ENCODE peak calls at places on chromosome 7, in eight cellular contexts. Y, F, T, X, L, Q, C and V are unnamed samples.

GRCh38 chr7:104415700-104416099 is 87.3 kb downstream of the LHFPL3 start:
- DNase-seq in Y (peak), F (no peak), T (no peak), X (no peak), L (peak), Q (no peak), C (no peak), V (no peak)

GRCh38 chr7:51340029-51340838 is 23.6 kb upstream of the COBL start:
- DNase-seq in Y (no peak), F (peak), T (no peak), X (no peak), L (no peak), Q (no peak), C (no peak), V (no peak)

GRCh38 chr7:68146970-68147369 is 1150.3 kb downstream of the TYW1 start:
- DNase-seq in Y (no peak), F (no peak), T (no peak), X (no peak), L (no peak), Q (no peak), C (no peak), V (no peak)

GRCh38 chr7:75889826-75890225 is 11.0 kb downstream of the RHBDD2 start:
- DNase-seq in Y (no peak), F (no peak), T (peak), X (no peak), L (no peak), Q (no peak), C (no peak), V (no peak)

GRCh38 chr7:116687801-116688201 is 15.8 kb downstream of the MET start:
- DNase-seq in Y (no peak), F (no peak), T (peak), X (no peak), L (peak), Q (no peak), C (no peak), V (no peak)

GRCh38 chr7:111132833-111133232 is 41.9 kb downstream of the LRRN3 start:
- DNase-seq in Y (no peak), F (no peak), T (no peak), X (no peak), L (peak), Q (no peak), C (no peak), V (no peak)

GRCh38 chr7:130364446-130364845 is 15.8 kb upstream of the CPA1 start:
- DNase-seq in Y (no peak), F (no peak), T (no peak), X (no peak), L (no peak), Q (no peak), C (no peak), V (no peak)

GRCh38 chr7:79453558-79454324 is at the start of gene MAGI2:
- DNase-seq in Y (no peak), F (peak), T (peak), X (peak), L (peak), Q (no peak), C (peak), V (peak)

GRCh38 chr7:116780521-116780920 is 81.9 kb upstream of the CAPZA2 start:
- DNase-seq in Y (no peak), F (no peak), T (no peak), X (no peak), L (no peak), Q (no peak), C (no peak), V (no peak)

GRCh38 chr7:82506702-82507101 is 63.1 kb upstream of the CACNA2D1 start:
- DNase-seq in Y (no peak), F (peak), T (peak), X (no peak), L (no peak), Q (no peak), C (peak), V (no peak)

GRCh38 chr7:43906327-43907010 is at the start of gene URGCP:
- DNase-seq in Y (peak), F (peak), T (no peak), X (peak), L (peak), Q (peak), C (peak), V (no peak)

GRCh38 chr7:99141756-99142726 is 1.9 kb downstream of the SMURF1 start:
- DNase-seq in Y (peak), F (peak), T (peak), X (peak), L (peak), Q (peak), C (peak), V (no peak)

GRCh38 chr7:125934539-125934938 is 1004.9 kb upstream of the POT1 start:
- DNase-seq in Y (no peak), F (no peak), T (no peak), X (no peak), L (no peak), Q (no peak), C (no peak), V (no peak)

GRCh38 chr7:134787064-134787463 is 7.6 kb downstream of the CALD1 start:
- DNase-seq in Y (no peak), F (no peak), T (no peak), X (no peak), L (no peak), Q (no peak), C (no peak), V (no peak)

GRCh38 chr7:43583424-43584199 is 704 bp downstream of the STK17A start:
- DNase-seq in Y (peak), F (peak), T (no peak), X (peak), L (peak), Q (peak), C (peak), V (no peak)

GRCh38 chr7:28575241-28575643 is 162.9 kb downstream of the CREB5 start:
- DNase-seq in Y (no peak), F (no peak), T (peak), X (no peak), L (no peak), Q (no peak), C (no peak), V (no peak)

GRCh38 chr7:140035400-140036223 is 27.1 kb downstream of the PARP12 start:
- DNase-seq in Y (no peak), F (no peak), T (peak), X (no peak), L (peak), Q (no peak), C (no peak), V (no peak)

GRCh38 chr7:140230862-140231778 is 54.3 kb upstream of the KDM7A start:
- DNase-seq in Y (no peak), F (peak), T (peak), X (peak), L (peak), Q (peak), C (no peak), V (no peak)

GRCh38 chr7:84803979-84804378 is 382.9 kb downstream of the SEMA3D start:
- DNase-seq in Y (no peak), F (no peak), T (no peak), X (no peak), L (no peak), Q (no peak), C (no peak), V (no peak)

GRCh38 chr7:97847791-97848190 is 24.4 kb downstream of the ASNS start:
- DNase-seq in Y (peak), F (no peak), T (no peak), X (no peak), L (no peak), Q (no peak), C (no peak), V (no peak)

GRCh38 chr7:151590801-151591771 is 71.4 kb upstream of the RHEB start:
- DNase-seq in Y (no peak), F (no peak), T (no peak), X (no peak), L (no peak), Q (no peak), C (no peak), V (no peak)
- H3K27ac ChIP-seq in Y (no peak), F (no peak), T (no peak), X (no peak), L (no peak), Q (no peak), C (no peak), V (no peak)

GRCh38 chr7:95589031-95589430 is 7.3 kb downstream of the PDK4 start:
- DNase-seq in Y (no peak), F (no peak), T (no peak), X (no peak), L (no peak), Q (no peak), C (no peak), V (no peak)
- H3K27ac ChIP-seq in Y (no peak), F (peak), T (no peak), X (peak), L (no peak), Q (no peak), C (peak), V (peak)

GRCh38 chr7:6576024-6576866 is 1.0 kb upstream of the ZDHHC4 start:
- DNase-seq in Y (peak), F (no peak), T (no peak), X (no peak), L (no peak), Q (no peak), C (peak), V (no peak)
- H3K27ac ChIP-seq in Y (no peak), F (peak), T (no peak), X (peak), L (peak), Q (no peak), C (no peak), V (no peak)

GRCh38 chr7:47303014-47303694 is 278.8 kb downstream of the TNS3 start:
- DNase-seq in Y (no peak), F (no peak), T (no peak), X (no peak), L (no peak), Q (no peak), C (no peak), V (peak)
- H3K27ac ChIP-seq in Y (no peak), F (peak), T (no peak), X (peak), L (peak), Q (no peak), C (no peak), V (no peak)

GRCh38 chr7:16762177-16762576 is 8.6 kb downstream of the TSPAN13 start:
- DNase-seq in Y (no peak), F (no peak), T (no peak), X (no peak), L (no peak), Q (no peak), C (no peak), V (no peak)

GRCh38 chr7:16754869-16755317 is 1.3 kb downstream of the TSPAN13 start:
- DNase-seq in Y (no peak), F (no peak), T (no peak), X (no peak), L (no peak), Q (no peak), C (no peak), V (no peak)

GRCh38 chr7:16759840-16760239 is 6.3 kb downstream of the TSPAN13 start:
- DNase-seq in Y (no peak), F (no peak), T (no peak), X (no peak), L (no peak), Q (no peak), C (no peak), V (no peak)

GRCh38 chr7:16755397-16755796 is 1.8 kb downstream of the TSPAN13 start:
- DNase-seq in Y (no peak), F (no peak), T (no peak), X (no peak), L (no peak), Q (no peak), C (no peak), V (no peak)

GRCh38 chr7:16758634-16759602 is 5.4 kb downstream of the TSPAN13 start:
- DNase-seq in Y (no peak), F (no peak), T (no peak), X (no peak), L (no peak), Q (no peak), C (no peak), V (no peak)
- H3K27ac ChIP-seq in Y (no peak), F (no peak), T (no peak), X (no peak), L (no peak), Q (no peak), C (no peak), V (no peak)

GRCh38 chr7:129123517-129123872 is 21.0 kb upstream of the TSPAN33 start:
- DNase-seq in Y (no peak), F (no peak), T (no peak), X (no peak), L (no peak), Q (no peak), C (no peak), V (no peak)

GRCh38 chr7:129118976-129119375 is 25.5 kb upstream of the TSPAN33 start:
- DNase-seq in Y (no peak), F (no peak), T (no peak), X (no peak), L (no peak), Q (no peak), C (no peak), V (no peak)

GRCh38 chr7:129122086-129122750 is 22.3 kb upstream of the TSPAN33 start:
- DNase-seq in Y (no peak), F (no peak), T (no peak), X (no peak), L (no peak), Q (no peak), C (no peak), V (no peak)

GRCh38 chr7:129126314-129126713 is 18.2 kb upstream of the TSPAN33 start:
- DNase-seq in Y (no peak), F (no peak), T (no peak), X (no peak), L (no peak), Q (no peak), C (no peak), V (no peak)

GRCh38 chr7:129122751-129123516 is 21.6 kb upstream of the TSPAN33 start:
- DNase-seq in Y (no peak), F (no peak), T (peak), X (no peak), L (no peak), Q (no peak), C (no peak), V (no peak)
- H3K27ac ChIP-seq in Y (no peak), F (no peak), T (no peak), X (no peak), L (no peak), Q (no peak), C (no peak), V (no peak)

DNA sequence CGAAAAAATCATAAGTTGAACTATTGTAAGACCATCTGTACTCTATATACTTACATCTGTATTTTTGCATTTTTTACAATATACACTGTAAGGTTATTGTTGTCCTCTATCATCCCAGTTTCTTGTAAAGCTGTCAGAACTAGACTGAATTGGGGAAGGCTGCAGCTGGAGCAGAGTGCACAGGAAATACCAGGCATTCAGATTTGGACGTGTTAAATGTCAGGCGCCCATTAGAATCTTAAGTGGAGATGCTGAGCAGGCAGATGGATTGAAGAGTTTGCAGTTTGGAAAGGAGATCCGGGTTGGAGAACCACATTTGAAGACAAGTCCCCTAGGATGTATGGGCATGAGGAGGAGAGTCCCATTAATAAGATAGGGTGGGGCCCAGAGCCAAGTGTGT is 40.4 kb downstream of the MTURN start:
- DNase-seq in Y (no peak), F (no peak), T (no peak), X (no peak), L (no peak), Q (no peak), C (no peak), V (no peak)
- H3K27ac ChIP-seq in Y (peak), F (no peak), T (no peak), X (no peak), L (no peak), Q (no peak), C (no peak), V (no peak)

GRCh38 chr7:128829391-128830166 is 627 bp upstream of the FLNC start:
- DNase-seq in Y (no peak), F (peak), T (peak), X (peak), L (no peak), Q (no peak), C (peak), V (no peak)

GRCh38 chr7:128827248-128827958 is 2.8 kb upstream of the FLNC start:
- DNase-seq in Y (no peak), F (no peak), T (peak), X (peak), L (no peak), Q (no peak), C (no peak), V (no peak)

GRCh38 chr7:128826512-128826911 is 3.7 kb upstream of the FLNC start:
- DNase-seq in Y (no peak), F (no peak), T (no peak), X (no peak), L (no peak), Q (no peak), C (no peak), V (no peak)

GRCh38 chr7:128827971-128828711 is 2.1 kb upstream of the FLNC start:
- DNase-seq in Y (no peak), F (no peak), T (peak), X (peak), L (no peak), Q (no peak), C (no peak), V (no peak)

DNA sequence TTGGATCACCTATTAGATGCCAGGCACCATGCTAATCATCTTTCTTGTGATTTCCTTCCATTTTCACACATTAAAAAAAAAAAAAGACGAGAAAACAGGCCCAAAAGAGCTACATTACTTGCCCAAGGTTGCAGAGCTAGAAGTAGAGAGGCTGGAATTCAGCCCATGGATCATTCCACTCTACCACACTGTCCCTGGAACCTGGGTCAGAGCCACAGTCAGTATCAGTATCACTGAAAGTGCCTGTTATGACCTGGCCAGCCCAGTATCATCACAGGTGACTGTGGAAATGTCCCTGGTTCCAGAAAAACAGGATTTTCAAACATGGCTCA is 3.3 kb upstream of the FLNC start:
- DNase-seq in Y (no peak), F (no peak), T (no peak), X (no peak), L (no peak), Q (no peak), C (no peak), V (no peak)
- H3K27ac ChIP-seq in Y (no peak), F (peak), T (peak), X (peak), L (peak), Q (no peak), C (no peak), V (peak)

GRCh38 chr7:6272481-6273323 is at the start of gene CYTH3:
- DNase-seq in Y (peak), F (peak), T (no peak), X (peak), L (peak), Q (peak), C (peak), V (no peak)
- H3K27ac ChIP-seq in Y (no peak), F (peak), T (peak), X (peak), L (peak), Q (peak), C (peak), V (peak)

GRCh38 chr7:102993532-102994029 is 80.8 kb downstream of the LRRC17 start:
- DNase-seq in Y (no peak), F (no peak), T (no peak), X (no peak), L (peak), Q (no peak), C (peak), V (no peak)
- H3K27ac ChIP-seq in Y (no peak), F (peak), T (peak), X (peak), L (peak), Q (peak), C (peak), V (peak)